ENCODE peak calls at places on chromosomes 2 and 18, in four cellular contexts. B, W, E and D are unnamed samples.

GRCh38 chr18:47113796-47114540 is 36.3 kb downstream of the HDHD2 start:
- DNase-seq in B (no peak), W (no peak), E (no peak), D (no peak)

GRCh38 chr2:163593941-163594340 is 141.9 kb downstream of the FIGN start:
- DNase-seq in B (no peak), W (no peak), E (no peak), D (no peak)

GRCh38 chr2:11379558-11379957 is 35.1 kb upstream of the ROCK2 start:
- DNase-seq in B (no peak), W (no peak), E (no peak), D (no peak)

GRCh38 chr2:221203138-221203537 is 369.0 kb downstream of the EPHA4 start:
- DNase-seq in B (no peak), W (no peak), E (no peak), D (no peak)

GRCh38 chr2:23673082-23673481 is 253.8 kb downstream of the ATAD2B start:
- DNase-seq in B (no peak), W (no peak), E (no peak), D (no peak)

GRCh38 chr2:28681216-28681981 is 70.2 kb upstream of the PPP1CB start:
- DNase-seq in B (no peak), W (no peak), E (peak; percentile 46), D (no peak)

GRCh38 chr2:133553251-133553650 is 15.0 kb downstream of the NCKAP5 start:
- DNase-seq in B (no peak), W (no peak), E (no peak), D (no peak)

GRCh38 chr2:222943820-222944219 is 83.0 kb downstream of the ACSL3 start:
- DNase-seq in B (no peak), W (no peak), E (no peak), D (no peak)

GRCh38 chr2:8304821-8305766 is 376.8 kb upstream of the ID2 start:
- DNase-seq in B (no peak), W (peak; percentile 85), E (no peak), D (no peak)

GRCh38 chr2:204885747-204886146 is 340.5 kb downstream of the PARD3B start:
- DNase-seq in B (no peak), W (no peak), E (no peak), D (no peak)

GRCh38 chr2:122166820-122167219 is 411.4 kb downstream of the TSN start:
- DNase-seq in B (no peak), W (no peak), E (no peak), D (no peak)

GRCh38 chr2:66790651-66791181 is 355.8 kb downstream of the MEIS1 start:
- DNase-seq in B (no peak), W (no peak), E (no peak), D (peak; percentile 23)

GRCh38 chr2:27100036-27100435 is 13.5 kb downstream of the KHK start:
- DNase-seq in B (no peak), W (no peak), E (no peak), D (no peak)

GRCh38 chr2:137155351-137156104 is 390.2 kb downstream of the THSD7B start:
- DNase-seq in B (no peak), W (no peak), E (no peak), D (no peak)

GRCh38 chr2:98730053-98730850 is 680 bp downstream of the MGAT4A start:
- DNase-seq in B (peak; percentile 27), W (peak; percentile 71), E (peak; percentile 48), D (no peak)

GRCh38 chr18:30134020-30134419 is 908.5 kb downstream of the DSC3 start:
- DNase-seq in B (no peak), W (no peak), E (no peak), D (no peak)

GRCh38 chr18:48256848-48257247 is 152.3 kb downstream of the ZBTB7C start:
- DNase-seq in B (no peak), W (no peak), E (no peak), D (no peak)

GRCh38 chr2:41782306-41783158 is 265.3 kb upstream of the PKDCC start:
- DNase-seq in B (no peak), W (no peak), E (no peak), D (no peak)

GRCh38 chr18:2274613-2275012 is 296.7 kb downstream of the METTL4 start:
- DNase-seq in B (no peak), W (no peak), E (no peak), D (no peak)

GRCh38 chr18:62625019-62625418 is 90.3 kb upstream of the PHLPP1 start:
- DNase-seq in B (no peak), W (no peak), E (peak; percentile 44), D (no peak)

GRCh38 chr2:118168606-118169005 is 80.3 kb downstream of the INSIG2 start:
- DNase-seq in B (no peak), W (no peak), E (no peak), D (no peak)

GRCh38 chr18:22639026-22639463 is 221.3 kb upstream of the CTAGE1 start:
- DNase-seq in B (no peak), W (no peak), E (no peak), D (no peak)

GRCh38 chr2:59910176-59910575 is 643.3 kb downstream of the BCL11A start:
- DNase-seq in B (no peak), W (no peak), E (no peak), D (no peak)

GRCh38 chr2:6780765-6781274 is 84.9 kb downstream of the CMPK2 start:
- DNase-seq in B (no peak), W (no peak), E (peak; percentile 68), D (no peak)
- H3K4me1 ChIP-seq in B (no peaks in the 10 kb centered on the region), W (no peaks in the 10 kb centered on the region), E (peaks cover 2% of the 10 kb centered on the region), D (no peaks in the 10 kb centered on the region)

GRCh38 chr2:68362069-68362468 is 3.0 kb upstream of the PLEK start:
- DNase-seq in B (peak; percentile 62), W (peak; percentile 82), E (peak; percentile 67), D (peak; percentile 68)
- TF ChIP-seq POLR2A in B (no peak), W (no peak), E (no peak), D (no peak)

GRCh38 chr2:62824378-62824777 is 118.9 kb downstream of the EHBP1 start:
- DNase-seq in B (no peak), W (no peak), E (no peak), D (no peak)
- H3K4me1 ChIP-seq in B (peaks cover 18% of the 10 kb centered on the region), W (peaks cover 21% of the 10 kb centered on the region), E (peaks cover 4% of the 10 kb centered on the region), D (peaks cover 3% of the 10 kb centered on the region)

DNA sequence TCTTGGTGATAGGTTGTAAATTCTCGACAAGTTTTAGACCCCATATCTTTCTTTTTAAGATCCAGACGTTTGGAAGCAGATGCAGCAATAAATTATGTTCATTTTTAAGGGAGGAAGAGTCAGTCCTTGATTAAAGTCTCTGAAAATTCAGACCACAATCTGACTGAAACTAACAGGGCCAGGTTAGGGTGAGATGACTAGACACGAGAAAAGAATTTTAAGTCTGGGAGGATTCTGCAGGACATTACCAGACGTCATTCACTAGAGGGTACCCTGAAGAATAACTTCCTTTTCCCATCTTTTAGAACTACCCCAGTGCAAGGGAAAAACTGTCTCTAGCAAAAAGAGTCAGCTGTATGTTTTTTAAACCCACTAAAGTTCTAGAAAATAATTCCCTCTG is 16.1 kb downstream of the WIPF1 start:
- DNase-seq in B (no peak), W (no peak), E (no peak), D (no peak)
- TF ChIP-seq POLR2A in B (no peak), W (no peak), E (no peak), D (no peak)

DNA sequence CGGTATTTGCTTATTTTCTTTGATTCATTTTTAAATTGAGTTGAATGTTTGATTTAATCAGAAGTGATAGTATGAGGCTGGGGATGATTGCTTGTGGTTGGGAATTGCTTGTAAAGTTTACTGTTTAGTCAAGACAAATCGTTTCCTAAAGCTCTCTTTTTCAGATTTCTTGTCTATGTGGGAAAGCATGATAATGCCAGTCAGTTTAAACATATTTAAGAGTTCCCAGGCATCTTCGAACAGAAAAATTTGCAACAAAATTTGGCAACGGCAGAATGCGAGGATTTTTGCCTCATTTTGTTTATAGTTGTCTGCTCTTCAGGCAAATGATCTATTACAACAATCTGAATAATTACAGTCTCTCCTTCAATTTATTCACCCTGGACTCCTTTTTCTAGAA is 22.5 kb downstream of the EPAS1 start:
- DNase-seq in B (no peak), W (no peak), E (no peak), D (no peak)
- H3K4me1 ChIP-seq in B (peaks cover 22% of the 10 kb centered on the region), W (peaks cover 84% of the 10 kb centered on the region), E (peaks cover 96% of the 10 kb centered on the region), D (peaks cover 14% of the 10 kb centered on the region)

GRCh38 chr18:25125670-25126069 is 226.3 kb downstream of the ZNF521 start:
- DNase-seq in B (no peak), W (no peak), E (no peak), D (no peak)

GRCh38 chr18:25121442-25121841 is 230.5 kb downstream of the ZNF521 start:
- DNase-seq in B (no peak), W (no peak), E (no peak), D (no peak)

GRCh38 chr18:25123438-25124225 is 228.3 kb downstream of the ZNF521 start:
- DNase-seq in B (no peak), W (no peak), E (no peak), D (no peak)

GRCh38 chr18:25126751-25127150 is 225.2 kb downstream of the ZNF521 start:
- DNase-seq in B (no peak), W (no peak), E (no peak), D (no peak)
- TF ChIP-seq POLR2A in B (no peak), W (no peak), E (no peak), D (no peak)

GRCh38 chr2:177255227-177255601 is 9.3 kb downstream of the NFE2L2 start:
- DNase-seq in B (no peak), W (no peak), E (no peak), D (no peak)
- H3K4me1 ChIP-seq in B (peaks cover 79% of the 10 kb centered on the region), W (peaks cover 73% of the 10 kb centered on the region), E (peaks cover 96% of the 10 kb centered on the region), D (peaks cover 43% of the 10 kb centered on the region)

GRCh38 chr2:231614559-231615057 is 21.9 kb downstream of the TEX44 start:
- DNase-seq in B (no peak), W (no peak), E (peak; percentile 70), D (peak; percentile 80)
- TF ChIP-seq POLR2A in B (peak; percentile 35), W (peak; percentile 9), E (peak; percentile 28), D (peak; percentile 9)

DNA sequence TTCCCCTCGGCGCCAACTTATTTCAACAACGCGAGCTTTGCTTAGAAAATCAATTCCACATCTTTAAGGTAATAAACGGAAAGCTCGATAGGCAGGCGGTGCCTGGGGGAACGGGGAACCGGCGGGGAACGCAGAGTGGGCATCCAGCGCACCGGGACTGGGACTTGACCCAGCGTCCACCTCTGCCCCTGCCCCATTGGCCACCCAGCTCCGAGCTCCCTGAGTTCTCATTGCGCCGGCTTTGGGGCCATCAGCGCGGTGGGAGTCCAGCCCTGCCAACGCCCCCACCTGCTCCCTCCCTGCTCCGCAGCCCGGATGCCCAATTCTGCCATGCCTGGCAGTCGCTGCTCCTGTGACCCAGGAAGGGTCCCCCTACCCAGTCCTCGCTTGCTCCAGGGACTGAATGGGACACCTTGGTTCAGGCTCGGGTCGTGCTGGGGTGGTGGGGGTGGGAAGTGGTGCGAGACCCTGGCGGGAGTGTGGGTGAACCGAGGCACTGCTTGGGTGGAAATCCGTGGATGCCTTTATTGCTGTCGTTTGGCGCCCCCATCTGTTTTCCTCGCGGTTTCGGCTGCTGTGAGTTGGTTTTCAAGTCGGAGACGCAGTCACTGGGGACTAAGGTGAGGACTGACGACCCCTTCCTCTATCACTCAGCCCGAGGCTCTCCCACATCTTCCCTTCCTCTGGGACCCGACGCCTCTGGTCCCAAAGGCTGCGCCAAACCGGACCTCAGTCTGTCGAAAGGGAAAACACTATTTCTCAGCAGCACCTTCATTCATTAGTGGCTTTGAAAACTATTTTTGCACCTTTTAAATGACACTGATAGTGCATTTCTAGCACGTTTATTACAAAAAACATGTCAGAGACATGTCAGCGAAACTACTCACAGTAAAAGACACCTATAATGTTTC is 2.4 kb upstream of the EVX2 start:
- DNase-seq in B (no peak), W (peak; percentile 57), E (no peak), D (no peak)
- H3K4me1 ChIP-seq in B (peaks cover 20% of the 10 kb centered on the region), W (peaks cover 8% of the 10 kb centered on the region), E (peaks cover 26% of the 10 kb centered on the region), D (peaks cover 4% of the 10 kb centered on the region)